ENCODE peak calls at places on chromosomes 12 and 14, in ten cellular contexts. T is kidney; A is progenitor cell of endocrine pancreas; F is neural progenitor cell; M is breast epithelium; H is GM23338; U is CD8-positive, alpha-beta T cell; V is IMR-90; S is WTC11; K is upper lobe of right lung. E is an unnamed sample.

GRCh38 chr12:69056743-69057515 is 124.0 kb upstream of the CPM start:
- DNase-seq in F (no peak), T (no peak), K (no peak), A (no peak), M (no peak), H (no peak), U (no peak), V (peak), S (no peak), E (no peak)

GRCh38 chr12:13744566-13744965 is 236.8 kb downstream of the GRIN2B start:
- DNase-seq in T (no peak), U (no peak), S (no peak), M (no peak), A (no peak), V (no peak), K (no peak), H (no peak), F (peak), E (peak)

GRCh38 chr12:23906329-23906728 is 43.1 kb downstream of the SOX5 start:
- DNase-seq in A (no peak), F (peak), K (no peak), T (no peak), S (no peak), U (no peak), V (peak), M (no peak), H (peak), E (peak)

GRCh38 chr12:121432740-121433476 is 33.0 kb downstream of the RNF34 start:
- DNase-seq in H (no peak), M (no peak), T (no peak), A (no peak), U (no peak), S (no peak), K (no peak), F (no peak), V (no peak), E (no peak)

GRCh38 chr12:108950991-108951739 is 69.7 kb downstream of the SVOP start:
- DNase-seq in F (peak), V (peak), U (peak), M (peak), H (peak), A (peak), S (peak), K (peak), T (no peak), E (peak)

GRCh38 chr12:102174761-102175160 is 22.9 kb downstream of the PMCH start:
- DNase-seq in K (no peak), T (no peak), H (no peak), U (no peak), M (no peak), S (no peak), A (no peak), V (no peak), F (no peak), E (no peak)

GRCh38 chr14:68662395-68662794 is 130.5 kb downstream of the ZFP36L1 start:
- DNase-seq in F (no peak), U (no peak), S (no peak), V (peak), H (no peak), M (no peak), T (no peak), K (peak), A (no peak), E (no peak)

GRCh38 chr12:24584032-24584675 is 364.7 kb downstream of the BCAT1 start:
- DNase-seq in F (no peak), A (no peak), U (no peak), T (no peak), M (no peak), K (no peak), S (no peak), H (no peak), V (no peak), E (no peak)

GRCh38 chr12:4383304-4383865 is 3.9 kb upstream of the FGF23 start:
- DNase-seq in M (no peak), S (peak), V (no peak), H (peak), K (no peak), U (no peak), F (peak), A (no peak), T (no peak), E (peak)

GRCh38 chr12:108382437-108382801 is 43.3 kb upstream of the CMKLR1 start:
- DNase-seq in U (no peak), S (no peak), K (no peak), V (no peak), T (no peak), A (no peak), H (no peak), F (no peak), M (no peak), E (no peak)

GRCh38 chr12:94563261-94563660 is 87.1 kb downstream of the TMCC3 start:
- DNase-seq in U (no peak), V (no peak), M (no peak), F (no peak), H (no peak), K (no peak), A (no peak), S (no peak), T (no peak), E (no peak)

GRCh38 chr12:72829838-72830237 is 557.7 kb downstream of the TRHDE start:
- DNase-seq in V (no peak), U (no peak), S (no peak), A (no peak), M (no peak), F (no peak), K (no peak), H (no peak), T (no peak), E (no peak)

GRCh38 chr12:1890119-1890703 is 28.2 kb downstream of the CACNA2D4 start:
- DNase-seq in V (no peak), K (no peak), U (no peak), H (no peak), M (no peak), F (no peak), A (no peak), S (no peak), T (peak), E (no peak)

GRCh38 chr12:32987526-32987925 is 90.9 kb upstream of the PKP2 start:
- DNase-seq in S (no peak), U (no peak), K (no peak), V (no peak), A (no peak), F (no peak), T (no peak), M (no peak), H (no peak), E (no peak)

GRCh38 chr12:15933751-15934150 is 22.6 kb downstream of the DERA start:
- DNase-seq in M (no peak), T (no peak), H (no peak), S (no peak), V (peak), U (no peak), K (no peak), A (no peak), F (no peak), E (no peak)

GRCh38 chr12:82728710-82729109 is 42.0 kb downstream of the TMTC2 start:
- DNase-seq in A (no peak), U (no peak), K (no peak), S (no peak), T (no peak), H (no peak), V (no peak), F (no peak), M (no peak), E (no peak)

GRCh38 chr12:70853326-70853725 is 67.2 kb downstream of the PTPRR start:
- DNase-seq in S (no peak), U (no peak), F (no peak), H (no peak), M (no peak), A (no peak), K (no peak), V (peak), T (no peak), E (no peak)

GRCh38 chr12:123070267-123071081 is 80.4 kb downstream of the PITPNM2 start:
- DNase-seq in T (no peak), F (no peak), S (no peak), U (no peak), H (no peak), M (no peak), V (no peak), A (no peak), K (no peak), E (no peak)

GRCh38 chr12:44589697-44590096 is 286.4 kb downstream of the NELL2 start:
- DNase-seq in K (no peak), A (no peak), S (no peak), T (no peak), F (no peak), H (no peak), U (no peak), M (no peak), V (no peak), E (no peak)

GRCh38 chr12:45989857-45990467 is 412 bp downstream of the SCAF11 start:
- DNase-seq in U (peak), V (peak), H (peak), F (peak), M (peak), T (peak), S (no peak), K (peak), A (no peak), E (no peak)

GRCh38 chr12:99390707-99391106 is 256.8 kb upstream of the GARIN6 start:
- DNase-seq in A (no peak), T (peak), K (no peak), F (peak), U (no peak), V (no peak), H (peak), S (peak), M (no peak), E (peak)

GRCh38 chr14:39034481-39035296 is 68.3 kb downstream of the SEC23A start:
- DNase-seq in U (no peak), K (no peak), V (no peak), T (no peak), M (no peak), A (no peak), S (peak), H (peak), F (peak), E (peak)

GRCh38 chr12:32302218-32302826 is 97.0 kb upstream of the FGD4 start:
- DNase-seq in F (peak), M (no peak), A (no peak), U (no peak), V (no peak), S (peak), T (no peak), K (no peak), H (peak), E (no peak)

GRCh38 chr12:599756-600155 is 63.5 kb downstream of the NINJ2 start:
- DNase-seq in K (no peak), A (no peak), U (no peak), H (no peak), T (peak), S (no peak), F (no peak), M (no peak), V (no peak), E (no peak)

GRCh38 chr14:104512771-104513640 is 66.6 kb upstream of the C14orf180 start:
- DNase-seq in H (peak), K (no peak), A (no peak), M (no peak), S (no peak), U (no peak), V (no peak), F (no peak), T (no peak), E (no peak)

GRCh38 chr12:11765817-11766794 is 116.6 kb downstream of the ETV6 start:
- DNase-seq in T (peak), S (no peak), V (peak), M (no peak), U (peak), A (no peak), H (no peak), F (no peak), K (no peak), E (peak)

GRCh38 chr12:27319394-27319793 is 13.2 kb upstream of the BMAL2 start:
- DNase-seq in F (no peak), V (peak), K (no peak), A (no peak), M (no peak), H (no peak), S (no peak), T (no peak), U (no peak), E (no peak)

GRCh38 chr12:129109174-129110001 is 256.1 kb downstream of the GLT1D1 start:
- DNase-seq in H (no peak), T (no peak), K (no peak), M (no peak), U (no peak), A (no peak), F (no peak), S (no peak), V (no peak), E (no peak)

GRCh38 chr14:101181717-101182313 is 278.3 kb upstream of the RTL1 start:
- DNase-seq in M (peak), A (peak), U (no peak), T (peak), K (peak), H (no peak), F (no peak), V (no peak), S (no peak), E (no peak)

GRCh38 chr12:12461923-12462315 is 100.7 kb downstream of the DUSP16 start:
- DNase-seq in H (no peak), F (no peak), M (no peak), K (no peak), T (no peak), U (no peak), S (no peak), V (no peak), A (no peak), E (no peak)

GRCh38 chr12:119505001-119505400 is 88.6 kb upstream of the TMEM233 start:
- DNase-seq in K (no peak), H (no peak), M (no peak), T (no peak), U (no peak), F (no peak), V (no peak), S (no peak), A (no peak), E (no peak)

GRCh38 chr12:56565510-56566101 is 44.0 kb downstream of the RBMS2 start:
- DNase-seq in V (peak), T (peak), H (peak), M (no peak), S (peak), K (peak), U (no peak), F (peak), A (no peak), E (no peak)
- TF ChIP-seq CTCF in V (no peak), T (peak), H (no peak), M (no peak), S (no peak), K (peak), U (no peak), F (no peak), A (no peak), E (no peak)

GRCh38 chr12:21773263-21773741 is 1.2 kb downstream of the KCNJ8 start:
- DNase-seq in V (peak), S (peak), K (peak), M (no peak), U (no peak), F (peak), A (peak), T (peak), H (peak), E (peak)
- TF ChIP-seq CTCF in V (peak), S (peak), K (peak), M (no peak), U (no peak), F (peak), A (peak), T (no peak), H (peak), E (peak)

DNA sequence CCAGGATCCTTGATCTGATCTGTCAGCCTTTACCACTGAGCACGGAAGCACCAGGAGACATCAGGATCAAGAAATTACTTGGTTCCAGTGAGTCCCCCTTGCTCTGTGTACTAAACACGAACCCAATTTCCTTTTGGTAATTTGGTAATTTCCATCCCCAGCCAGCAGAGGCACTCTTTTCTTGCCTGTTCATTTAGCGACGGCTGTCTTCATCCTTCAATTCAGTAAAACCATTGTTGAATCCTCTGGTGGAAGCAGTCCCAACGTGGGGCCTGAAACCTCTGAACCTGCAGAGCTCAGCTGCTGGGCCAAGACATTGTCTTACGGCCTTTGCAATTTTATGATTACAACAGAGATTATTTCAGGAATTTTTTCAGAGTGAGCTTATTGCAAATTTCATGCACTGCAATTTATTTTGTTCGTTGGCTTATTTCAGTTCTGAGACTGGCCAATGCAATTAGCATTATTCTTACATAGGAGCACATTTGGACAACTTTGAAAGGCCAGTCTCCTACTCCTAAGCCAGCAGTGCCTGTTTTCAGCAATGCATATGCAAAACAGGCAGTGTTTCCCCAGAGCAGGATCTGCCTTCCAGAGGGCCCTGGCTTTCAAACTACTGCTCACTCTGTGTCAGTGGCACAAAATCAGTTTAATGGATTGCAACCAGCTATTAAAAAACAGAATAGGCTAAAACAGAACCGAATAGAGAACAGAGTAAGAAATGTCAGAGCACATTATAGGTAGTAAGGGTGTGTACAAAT is 372.9 kb upstream of the TMEM132C start:
- DNase-seq in V (no peak), S (no peak), U (no peak), M (no peak), A (no peak), F (peak), T (no peak), K (no peak), H (peak), E (peak)
- TF ChIP-seq CTCF in V (no peak), S (no peak), U (no peak), M (no peak), A (peak), F (peak), T (peak), K (peak), H (peak), E (peak)

GRCh38 chr14:105878554-105878953 is 352.2 kb downstream of the TMEM121 start:
- DNase-seq in V (no peak), U (no peak), F (no peak), M (no peak), H (no peak), T (no peak), S (no peak), K (peak), A (no peak), E (no peak)
- TF ChIP-seq CTCF in V (no peak), U (no peak), F (no peak), M (no peak), H (no peak), T (no peak), S (no peak), K (no peak), A (no peak), E (no peak)

GRCh38 chr12:64236549-64236948 is 14.5 kb upstream of the KICS2 start:
- DNase-seq in S (no peak), T (no peak), A (no peak), V (peak), H (peak), K (no peak), F (no peak), M (no peak), U (no peak), E (no peak)
- TF ChIP-seq CTCF in S (no peak), T (no peak), A (no peak), V (peak), H (no peak), K (no peak), F (no peak), M (no peak), U (no peak), E (no peak)

GRCh38 chr12:130862161-130862560 is 9.7 kb upstream of the RAN start:
- DNase-seq in S (no peak), M (no peak), U (no peak), F (no peak), T (no peak), A (no peak), K (no peak), H (no peak), V (no peak), E (no peak)

GRCh38 chr12:130860311-130860710 is 11.6 kb upstream of the RAN start:
- DNase-seq in H (no peak), V (no peak), K (no peak), U (no peak), T (no peak), A (no peak), M (no peak), F (no peak), S (no peak), E (no peak)

GRCh38 chr12:130859128-130859527 is 12.7 kb upstream of the RAN start:
- DNase-seq in T (no peak), U (no peak), V (no peak), F (no peak), A (no peak), K (no peak), M (no peak), H (no peak), S (no peak), E (no peak)

GRCh38 chr12:130856088-130856487 is 15.8 kb upstream of the RAN start:
- DNase-seq in F (no peak), V (no peak), H (no peak), K (no peak), U (no peak), S (no peak), M (no peak), T (no peak), A (no peak), E (no peak)

GRCh38 chr12:130858084-130858483 is 13.8 kb upstream of the RAN start:
- DNase-seq in F (no peak), T (no peak), U (no peak), S (no peak), H (no peak), V (no peak), M (no peak), A (no peak), K (no peak), E (no peak)
- TF ChIP-seq CTCF in F (peak), T (no peak), U (no peak), S (no peak), H (peak), V (no peak), M (no peak), A (no peak), K (no peak), E (no peak)

GRCh38 chr12:53047221-53048032 is 2.4 kb upstream of the TNS2 start:
- DNase-seq in H (peak), M (peak), V (peak), A (peak), F (peak), U (peak), T (peak), S (peak), K (peak), E (peak)
- TF ChIP-seq CTCF in H (no peak), M (no peak), V (peak), A (peak), F (peak), U (no peak), T (peak), S (peak), K (no peak), E (no peak)

DNA sequence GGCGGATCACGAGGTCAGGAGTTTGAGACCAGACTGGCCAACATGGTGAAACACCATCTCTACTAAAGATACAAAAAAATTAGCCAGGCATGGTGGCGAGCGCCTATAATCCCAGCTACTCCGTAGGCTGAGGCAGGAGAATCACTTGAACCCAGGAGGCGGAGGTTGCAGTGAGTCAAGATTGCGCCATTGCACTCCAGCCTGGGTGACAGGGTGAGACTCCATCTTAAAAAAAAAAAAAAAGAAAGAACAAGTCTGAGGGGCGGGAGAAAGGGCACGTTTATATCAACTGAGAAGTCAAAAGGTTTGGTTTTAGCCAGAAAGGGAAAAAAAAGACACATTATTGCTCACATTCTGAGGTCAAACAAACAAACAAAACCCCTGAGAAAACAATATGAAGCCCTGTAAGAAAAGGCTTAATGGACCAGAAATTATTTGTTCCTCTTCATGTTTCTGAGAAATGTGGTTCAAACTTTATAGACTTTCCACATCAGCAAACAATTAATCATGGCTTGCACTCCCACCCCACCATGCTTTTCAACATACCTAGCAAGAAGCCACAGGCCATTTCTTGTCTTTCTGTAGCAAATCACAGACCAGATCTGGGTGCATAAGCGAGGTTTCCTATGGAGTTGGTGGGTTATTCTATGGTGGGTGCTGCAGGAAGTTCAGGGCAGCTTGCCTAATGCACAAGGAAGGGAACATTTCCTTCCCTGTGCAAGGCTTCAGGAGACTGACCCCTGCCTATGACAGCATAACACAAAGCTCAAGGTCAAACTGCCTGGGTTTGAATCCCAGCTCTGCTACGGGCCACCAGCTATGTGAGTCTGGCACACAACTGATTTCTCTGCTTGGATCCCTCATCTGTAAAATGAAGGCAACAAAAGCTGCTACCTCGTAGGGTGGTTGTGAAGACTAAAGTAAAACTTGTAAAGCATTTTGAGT is 80.2 kb downstream of the SSPN start:
- DNase-seq in K (no peak), A (no peak), U (no peak), H (no peak), V (no peak), S (no peak), F (no peak), M (no peak), T (peak), E (no peak)
- TF ChIP-seq CTCF in K (no peak), A (no peak), U (no peak), H (no peak), V (no peak), S (no peak), F (no peak), M (no peak), T (no peak), E (no peak)